ENCODE peak calls at places on chromosomes 7 and 10, in ten cellular contexts. One of them, this sample, is unnamed.

GRCh38 chr7:141115949-141116348 is 42.1 kb downstream of the TMEM178B start:
- DNase-seq in astrocyte of the spinal cord: no peak
- DNase-seq in astrocyte of the cerebellum: no peak
- DNase-seq in MM.1S: no peak
- DNase-seq in sigmoid colon: no peak
- DNase-seq in breast epithelium: no peak
- DNase-seq in CD8-positive, alpha-beta T cell: no peak
- DNase-seq in BE2C: no peak
- DNase-seq in K562: no peak
- DNase-seq in neural progenitor cell: no peak
- DNase-seq in this sample: no peak

GRCh38 chr7:37208528-37208927 is 240.1 kb downstream of the ELMO1 start:
- DNase-seq in sigmoid colon: peak
- DNase-seq in breast epithelium: no peak
- DNase-seq in astrocyte of the spinal cord: peak
- DNase-seq in MM.1S: peak
- DNase-seq in BE2C: peak
- DNase-seq in neural progenitor cell: peak
- DNase-seq in CD8-positive, alpha-beta T cell: peak
- DNase-seq in K562: peak
- DNase-seq in astrocyte of the cerebellum: peak
- DNase-seq in this sample: peak

GRCh38 chr10:79007037-79007842 is 61.5 kb upstream of the ZMIZ1 start:
- DNase-seq in K562: no peak
- DNase-seq in astrocyte of the spinal cord: no peak
- DNase-seq in breast epithelium: no peak
- DNase-seq in neural progenitor cell: no peak
- DNase-seq in sigmoid colon: peak
- DNase-seq in BE2C: no peak
- DNase-seq in CD8-positive, alpha-beta T cell: no peak
- DNase-seq in astrocyte of the cerebellum: no peak
- DNase-seq in MM.1S: no peak
- DNase-seq in this sample: no peak

GRCh38 chr10:65235846-65236245 is 1690.0 kb upstream of the LRRTM3 start:
- DNase-seq in MM.1S: no peak
- DNase-seq in astrocyte of the spinal cord: no peak
- DNase-seq in BE2C: no peak
- DNase-seq in K562: no peak
- DNase-seq in CD8-positive, alpha-beta T cell: no peak
- DNase-seq in breast epithelium: no peak
- DNase-seq in sigmoid colon: no peak
- DNase-seq in neural progenitor cell: no peak
- DNase-seq in astrocyte of the cerebellum: no peak
- DNase-seq in this sample: no peak

GRCh38 chr7:3307437-3307836 is 6.4 kb downstream of the SDK1 start:
- DNase-seq in sigmoid colon: no peak
- DNase-seq in neural progenitor cell: no peak
- DNase-seq in breast epithelium: no peak
- DNase-seq in astrocyte of the spinal cord: no peak
- DNase-seq in BE2C: no peak
- DNase-seq in MM.1S: no peak
- DNase-seq in astrocyte of the cerebellum: no peak
- DNase-seq in CD8-positive, alpha-beta T cell: no peak
- DNase-seq in K562: no peak
- DNase-seq in this sample: no peak

GRCh38 chr10:124389613-124390361 is 28.9 kb downstream of the OAT start:
- DNase-seq in breast epithelium: no peak
- DNase-seq in CD8-positive, alpha-beta T cell: no peak
- DNase-seq in astrocyte of the cerebellum: no peak
- DNase-seq in K562: no peak
- DNase-seq in astrocyte of the spinal cord: no peak
- DNase-seq in sigmoid colon: peak
- DNase-seq in BE2C: no peak
- DNase-seq in MM.1S: peak
- DNase-seq in neural progenitor cell: no peak
- DNase-seq in this sample: no peak

GRCh38 chr10:79314761-79315601 is 32.3 kb upstream of the PPIF start:
- DNase-seq in MM.1S: no peak
- DNase-seq in BE2C: no peak
- DNase-seq in neural progenitor cell: no peak
- DNase-seq in astrocyte of the cerebellum: no peak
- DNase-seq in K562: no peak
- DNase-seq in CD8-positive, alpha-beta T cell: no peak
- DNase-seq in breast epithelium: peak
- DNase-seq in sigmoid colon: no peak
- DNase-seq in astrocyte of the spinal cord: no peak
- DNase-seq in this sample: no peak

GRCh38 chr10:43304687-43305333 is 37.9 kb upstream of the RASGEF1A start:
- DNase-seq in astrocyte of the cerebellum: no peak
- DNase-seq in astrocyte of the spinal cord: peak
- DNase-seq in BE2C: no peak
- DNase-seq in MM.1S: peak
- DNase-seq in neural progenitor cell: peak
- DNase-seq in breast epithelium: peak
- DNase-seq in sigmoid colon: peak
- DNase-seq in CD8-positive, alpha-beta T cell: peak
- DNase-seq in K562: peak
- DNase-seq in this sample: peak

GRCh38 chr10:132270721-132271457 is 36.9 kb downstream of the STK32C start:
- DNase-seq in neural progenitor cell: no peak
- DNase-seq in BE2C: no peak
- DNase-seq in sigmoid colon: no peak
- DNase-seq in K562: no peak
- DNase-seq in MM.1S: no peak
- DNase-seq in astrocyte of the spinal cord: no peak
- DNase-seq in CD8-positive, alpha-beta T cell: no peak
- DNase-seq in breast epithelium: no peak
- DNase-seq in astrocyte of the cerebellum: no peak
- DNase-seq in this sample: no peak

GRCh38 chr10:132271458-132272011 is 36.2 kb downstream of the STK32C start:
- DNase-seq in neural progenitor cell: no peak
- DNase-seq in astrocyte of the cerebellum: no peak
- DNase-seq in MM.1S: no peak
- DNase-seq in CD8-positive, alpha-beta T cell: no peak
- DNase-seq in breast epithelium: no peak
- DNase-seq in sigmoid colon: no peak
- DNase-seq in astrocyte of the spinal cord: no peak
- DNase-seq in K562: no peak
- DNase-seq in BE2C: no peak
- DNase-seq in this sample: no peak

GRCh38 chr10:132272061-132272766 is 35.5 kb downstream of the STK32C start:
- DNase-seq in neural progenitor cell: no peak
- DNase-seq in astrocyte of the spinal cord: peak
- DNase-seq in BE2C: no peak
- DNase-seq in sigmoid colon: peak
- DNase-seq in astrocyte of the cerebellum: peak
- DNase-seq in breast epithelium: no peak
- DNase-seq in K562: no peak
- DNase-seq in MM.1S: no peak
- DNase-seq in CD8-positive, alpha-beta T cell: no peak
- DNase-seq in this sample: no peak

GRCh38 chr10:132269286-132270230 is 38.2 kb downstream of the STK32C start:
- DNase-seq in breast epithelium: no peak
- DNase-seq in astrocyte of the cerebellum: no peak
- DNase-seq in sigmoid colon: no peak
- DNase-seq in astrocyte of the spinal cord: no peak
- DNase-seq in K562: no peak
- DNase-seq in CD8-positive, alpha-beta T cell: no peak
- DNase-seq in MM.1S: no peak
- DNase-seq in neural progenitor cell: peak
- DNase-seq in BE2C: peak
- DNase-seq in this sample: no peak

DNA sequence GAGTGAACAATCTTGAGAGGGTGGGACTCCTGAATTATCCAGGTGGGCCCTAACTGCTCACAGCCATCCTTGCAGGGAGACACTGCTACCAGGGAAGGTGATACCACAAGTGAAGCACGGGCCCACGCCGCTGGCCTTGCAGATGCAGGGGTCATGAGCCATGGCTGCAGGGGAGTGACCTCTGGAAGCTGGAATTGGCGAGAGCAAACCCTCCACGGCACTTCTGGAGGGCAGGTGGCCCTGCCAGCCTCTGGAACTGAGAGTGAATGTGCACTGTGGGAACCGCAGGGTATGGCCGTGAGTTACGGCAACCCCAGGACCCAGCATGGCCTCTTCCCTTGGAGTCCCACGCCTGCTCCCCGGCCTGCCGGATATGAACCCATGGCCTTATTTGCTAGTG is 37.5 kb downstream of the STK32C start:
- DNase-seq in MM.1S: no peak
- DNase-seq in astrocyte of the spinal cord: no peak
- DNase-seq in astrocyte of the cerebellum: no peak
- DNase-seq in BE2C: peak
- DNase-seq in K562: no peak
- DNase-seq in CD8-positive, alpha-beta T cell: no peak
- DNase-seq in neural progenitor cell: no peak
- DNase-seq in sigmoid colon: no peak
- DNase-seq in breast epithelium: no peak
- DNase-seq in this sample: no peak
- TF ChIP-seq CTCF in MM.1S: no peak
- TF ChIP-seq CTCF in astrocyte of the spinal cord: no peak
- TF ChIP-seq CTCF in astrocyte of the cerebellum: no peak
- TF ChIP-seq CTCF in BE2C: no peak
- TF ChIP-seq CTCF in K562: no peak
- TF ChIP-seq CTCF in CD8-positive, alpha-beta T cell: no peak
- TF ChIP-seq CTCF in neural progenitor cell: no peak
- TF ChIP-seq CTCF in sigmoid colon: no peak
- TF ChIP-seq CTCF in breast epithelium: no peak
- TF ChIP-seq CTCF in this sample: no peak

GRCh38 chr7:76400248-76400647 is 9.2 kb downstream of the SSC4D start:
- DNase-seq in astrocyte of the spinal cord: no peak
- DNase-seq in CD8-positive, alpha-beta T cell: no peak
- DNase-seq in astrocyte of the cerebellum: no peak
- DNase-seq in breast epithelium: no peak
- DNase-seq in BE2C: no peak
- DNase-seq in MM.1S: no peak
- DNase-seq in sigmoid colon: no peak
- DNase-seq in K562: no peak
- DNase-seq in neural progenitor cell: no peak
- DNase-seq in this sample: no peak

GRCh38 chr7:76396039-76396732 is 13.3 kb downstream of the SSC4D start:
- DNase-seq in astrocyte of the cerebellum: no peak
- DNase-seq in astrocyte of the spinal cord: no peak
- DNase-seq in sigmoid colon: no peak
- DNase-seq in BE2C: no peak
- DNase-seq in neural progenitor cell: peak
- DNase-seq in K562: no peak
- DNase-seq in MM.1S: no peak
- DNase-seq in breast epithelium: no peak
- DNase-seq in CD8-positive, alpha-beta T cell: no peak
- DNase-seq in this sample: no peak

GRCh38 chr7:76394962-76395361 is 14.5 kb downstream of the SSC4D start:
- DNase-seq in MM.1S: no peak
- DNase-seq in neural progenitor cell: no peak
- DNase-seq in CD8-positive, alpha-beta T cell: no peak
- DNase-seq in sigmoid colon: no peak
- DNase-seq in astrocyte of the cerebellum: no peak
- DNase-seq in BE2C: no peak
- DNase-seq in K562: no peak
- DNase-seq in astrocyte of the spinal cord: no peak
- DNase-seq in breast epithelium: no peak
- DNase-seq in this sample: no peak

GRCh38 chr7:76393116-76394031 is 16.1 kb downstream of the SSC4D start:
- DNase-seq in sigmoid colon: peak
- DNase-seq in neural progenitor cell: peak
- DNase-seq in CD8-positive, alpha-beta T cell: peak
- DNase-seq in K562: peak
- DNase-seq in BE2C: peak
- DNase-seq in astrocyte of the spinal cord: peak
- DNase-seq in astrocyte of the cerebellum: no peak
- DNase-seq in MM.1S: peak
- DNase-seq in breast epithelium: peak
- DNase-seq in this sample: peak

GRCh38 chr7:76397409-76398183 is 11.9 kb downstream of the SSC4D start:
- DNase-seq in BE2C: peak
- DNase-seq in CD8-positive, alpha-beta T cell: peak
- DNase-seq in sigmoid colon: peak
- DNase-seq in MM.1S: peak
- DNase-seq in K562: peak
- DNase-seq in astrocyte of the spinal cord: peak
- DNase-seq in astrocyte of the cerebellum: no peak
- DNase-seq in neural progenitor cell: peak
- DNase-seq in breast epithelium: peak
- DNase-seq in this sample: peak
- H3K4me3 ChIP-seq in BE2C: peak
- H3K4me3 ChIP-seq in CD8-positive, alpha-beta T cell: peak
- H3K4me3 ChIP-seq in sigmoid colon: peak
- H3K4me3 ChIP-seq in MM.1S: peak
- H3K4me3 ChIP-seq in K562: peak
- H3K4me3 ChIP-seq in astrocyte of the spinal cord: peak
- H3K4me3 ChIP-seq in astrocyte of the cerebellum: peak
- H3K4me3 ChIP-seq in neural progenitor cell: no peak
- H3K4me3 ChIP-seq in breast epithelium: peak
- H3K4me3 ChIP-seq in this sample: peak

GRCh38 chr10:121183241-121183640 is 332.1 kb downstream of the WDR11 start:
- DNase-seq in CD8-positive, alpha-beta T cell: no peak
- DNase-seq in MM.1S: no peak
- DNase-seq in breast epithelium: no peak
- DNase-seq in astrocyte of the spinal cord: no peak
- DNase-seq in sigmoid colon: no peak
- DNase-seq in neural progenitor cell: no peak
- DNase-seq in astrocyte of the cerebellum: no peak
- DNase-seq in K562: no peak
- DNase-seq in BE2C: no peak
- DNase-seq in this sample: no peak

GRCh38 chr10:121185816-121186215 is 334.7 kb downstream of the WDR11 start:
- DNase-seq in K562: no peak
- DNase-seq in CD8-positive, alpha-beta T cell: no peak
- DNase-seq in neural progenitor cell: no peak
- DNase-seq in BE2C: no peak
- DNase-seq in MM.1S: no peak
- DNase-seq in astrocyte of the spinal cord: no peak
- DNase-seq in sigmoid colon: no peak
- DNase-seq in breast epithelium: no peak
- DNase-seq in astrocyte of the cerebellum: no peak
- DNase-seq in this sample: no peak

GRCh38 chr10:121187375-121187774 is 336.2 kb downstream of the WDR11 start:
- DNase-seq in MM.1S: no peak
- DNase-seq in CD8-positive, alpha-beta T cell: no peak
- DNase-seq in neural progenitor cell: no peak
- DNase-seq in sigmoid colon: no peak
- DNase-seq in astrocyte of the cerebellum: peak
- DNase-seq in astrocyte of the spinal cord: peak
- DNase-seq in K562: no peak
- DNase-seq in breast epithelium: no peak
- DNase-seq in BE2C: no peak
- DNase-seq in this sample: no peak

GRCh38 chr10:121189092-121189491 is 337.9 kb downstream of the WDR11 start:
- DNase-seq in BE2C: no peak
- DNase-seq in MM.1S: no peak
- DNase-seq in neural progenitor cell: no peak
- DNase-seq in breast epithelium: no peak
- DNase-seq in sigmoid colon: no peak
- DNase-seq in astrocyte of the cerebellum: no peak
- DNase-seq in K562: no peak
- DNase-seq in CD8-positive, alpha-beta T cell: no peak
- DNase-seq in astrocyte of the spinal cord: no peak
- DNase-seq in this sample: no peak

GRCh38 chr10:121188005-121188404 is 336.8 kb downstream of the WDR11 start:
- DNase-seq in MM.1S: no peak
- DNase-seq in K562: no peak
- DNase-seq in astrocyte of the cerebellum: no peak
- DNase-seq in BE2C: no peak
- DNase-seq in astrocyte of the spinal cord: no peak
- DNase-seq in sigmoid colon: no peak
- DNase-seq in neural progenitor cell: peak
- DNase-seq in breast epithelium: no peak
- DNase-seq in CD8-positive, alpha-beta T cell: no peak
- DNase-seq in this sample: peak
- TF ChIP-seq CTCF in MM.1S: no peak
- TF ChIP-seq CTCF in K562: no peak
- TF ChIP-seq CTCF in astrocyte of the cerebellum: no peak
- TF ChIP-seq CTCF in BE2C: peak
- TF ChIP-seq CTCF in astrocyte of the spinal cord: no peak
- TF ChIP-seq CTCF in sigmoid colon: no peak
- TF ChIP-seq CTCF in neural progenitor cell: peak
- TF ChIP-seq CTCF in breast epithelium: no peak
- TF ChIP-seq CTCF in CD8-positive, alpha-beta T cell: no peak
- TF ChIP-seq CTCF in this sample: peak

GRCh38 chr10:62082729-62083412 is 181.4 kb downstream of the ARID5B start:
- DNase-seq in astrocyte of the cerebellum: no peak
- DNase-seq in BE2C: no peak
- DNase-seq in K562: no peak
- DNase-seq in MM.1S: no peak
- DNase-seq in CD8-positive, alpha-beta T cell: peak
- DNase-seq in neural progenitor cell: no peak
- DNase-seq in astrocyte of the spinal cord: peak
- DNase-seq in sigmoid colon: no peak
- DNase-seq in breast epithelium: no peak
- DNase-seq in this sample: peak

GRCh38 chr10:62079885-62080559 is 178.5 kb downstream of the ARID5B start:
- DNase-seq in astrocyte of the cerebellum: no peak
- DNase-seq in astrocyte of the spinal cord: no peak
- DNase-seq in MM.1S: no peak
- DNase-seq in BE2C: no peak
- DNase-seq in CD8-positive, alpha-beta T cell: no peak
- DNase-seq in breast epithelium: no peak
- DNase-seq in sigmoid colon: no peak
- DNase-seq in K562: no peak
- DNase-seq in neural progenitor cell: no peak
- DNase-seq in this sample: no peak

GRCh38 chr10:62081322-62081945 is 179.9 kb downstream of the ARID5B start:
- DNase-seq in BE2C: no peak
- DNase-seq in astrocyte of the cerebellum: no peak
- DNase-seq in MM.1S: no peak
- DNase-seq in sigmoid colon: no peak
- DNase-seq in astrocyte of the spinal cord: peak
- DNase-seq in CD8-positive, alpha-beta T cell: no peak
- DNase-seq in K562: no peak
- DNase-seq in neural progenitor cell: no peak
- DNase-seq in breast epithelium: no peak
- DNase-seq in this sample: no peak

GRCh38 chr10:62082270-62082669 is 180.8 kb downstream of the ARID5B start:
- DNase-seq in neural progenitor cell: no peak
- DNase-seq in K562: no peak
- DNase-seq in astrocyte of the spinal cord: no peak
- DNase-seq in astrocyte of the cerebellum: no peak
- DNase-seq in sigmoid colon: no peak
- DNase-seq in MM.1S: no peak
- DNase-seq in CD8-positive, alpha-beta T cell: no peak
- DNase-seq in breast epithelium: no peak
- DNase-seq in BE2C: no peak
- DNase-seq in this sample: no peak

GRCh38 chr10:62080905-62081304 is 179.4 kb downstream of the ARID5B start:
- DNase-seq in MM.1S: no peak
- DNase-seq in BE2C: no peak
- DNase-seq in CD8-positive, alpha-beta T cell: no peak
- DNase-seq in sigmoid colon: no peak
- DNase-seq in astrocyte of the spinal cord: no peak
- DNase-seq in K562: no peak
- DNase-seq in astrocyte of the cerebellum: no peak
- DNase-seq in breast epithelium: no peak
- DNase-seq in neural progenitor cell: no peak
- DNase-seq in this sample: no peak
- H3K4me3 ChIP-seq in MM.1S: no peak
- H3K4me3 ChIP-seq in BE2C: no peak
- H3K4me3 ChIP-seq in CD8-positive, alpha-beta T cell: no peak
- H3K4me3 ChIP-seq in sigmoid colon: no peak
- H3K4me3 ChIP-seq in astrocyte of the spinal cord: no peak
- H3K4me3 ChIP-seq in K562: no peak
- H3K4me3 ChIP-seq in astrocyte of the cerebellum: no peak
- H3K4me3 ChIP-seq in breast epithelium: no peak
- H3K4me3 ChIP-seq in neural progenitor cell: no peak
- H3K4me3 ChIP-seq in this sample: no peak

This sample was measured in epithelial cell of esophagus.